ENCODE peak calls at places on chromosomes 6 and 20, in seven cellular contexts. One of them, this sample, is unnamed.

GRCh38 chr6:32933661-32934085 is 7.2 kb downstream of the HLA-DMB start:
- DNase-seq in AG09309: peak; percentile 25
- DNase-seq in epithelial cell of esophagus: peak; percentile 77
- DNase-seq in astrocyte of the cerebellum: peak; percentile 61
- DNase-seq in lower lobe of right lung: peak; percentile 80
- DNase-seq in nephron progenitor cell: peak; percentile 79
- DNase-seq in ovary: peak; percentile 66
- DNase-seq in this sample: peak; percentile 37

GRCh38 chr20:10671221-10671849 is 2.5 kb downstream of the JAG1 start:
- DNase-seq in nephron progenitor cell: peak; percentile 62
- DNase-seq in epithelial cell of esophagus: peak; percentile 92
- DNase-seq in lower lobe of right lung: peak; percentile 86
- DNase-seq in AG09309: peak; percentile 90
- DNase-seq in ovary: peak; percentile 78
- DNase-seq in astrocyte of the cerebellum: no peak
- DNase-seq in this sample: peak; percentile 84

GRCh38 chr20:54405540-54405939 is 69.9 kb upstream of the DOK5 start:
- DNase-seq in AG09309: no peak
- DNase-seq in lower lobe of right lung: no peak
- DNase-seq in epithelial cell of esophagus: no peak
- DNase-seq in ovary: no peak
- DNase-seq in astrocyte of the cerebellum: no peak
- DNase-seq in nephron progenitor cell: no peak
- DNase-seq in this sample: no peak

GRCh38 chr6:139530551-139530950 is 156.1 kb upstream of the CITED2 start:
- DNase-seq in nephron progenitor cell: no peak
- DNase-seq in ovary: no peak
- DNase-seq in lower lobe of right lung: no peak
- DNase-seq in astrocyte of the cerebellum: no peak
- DNase-seq in epithelial cell of esophagus: no peak
- DNase-seq in AG09309: no peak
- DNase-seq in this sample: no peak

GRCh38 chr6:36380166-36380565 is 7.3 kb downstream of the ETV7 start:
- DNase-seq in ovary: no peak
- DNase-seq in astrocyte of the cerebellum: no peak
- DNase-seq in epithelial cell of esophagus: no peak
- DNase-seq in lower lobe of right lung: no peak
- DNase-seq in nephron progenitor cell: no peak
- DNase-seq in AG09309: no peak
- DNase-seq in this sample: no peak

GRCh38 chr6:148272084-148272483 is 70.6 kb upstream of the SASH1 start:
- DNase-seq in lower lobe of right lung: no peak
- DNase-seq in ovary: no peak
- DNase-seq in astrocyte of the cerebellum: peak; percentile 32
- DNase-seq in AG09309: peak; percentile 94
- DNase-seq in epithelial cell of esophagus: peak; percentile 58
- DNase-seq in nephron progenitor cell: no peak
- DNase-seq in this sample: peak; percentile 89

GRCh38 chr20:1838479-1839279 is 56.5 kb upstream of the SIRPA start:
- DNase-seq in lower lobe of right lung: no peak
- DNase-seq in ovary: no peak
- DNase-seq in astrocyte of the cerebellum: no peak
- DNase-seq in epithelial cell of esophagus: no peak
- DNase-seq in AG09309: no peak
- DNase-seq in nephron progenitor cell: peak; percentile 82
- DNase-seq in this sample: no peak

GRCh38 chr6:50845499-50846108 is 26.9 kb downstream of the TFAP2B start:
- DNase-seq in lower lobe of right lung: no peak
- DNase-seq in AG09309: no peak
- DNase-seq in astrocyte of the cerebellum: no peak
- DNase-seq in epithelial cell of esophagus: no peak
- DNase-seq in ovary: no peak
- DNase-seq in nephron progenitor cell: no peak
- DNase-seq in this sample: no peak

GRCh38 chr6:20497200-20497820 is 36.9 kb upstream of the CDKAL1 start:
- DNase-seq in nephron progenitor cell: no peak
- DNase-seq in astrocyte of the cerebellum: peak; percentile 72
- DNase-seq in lower lobe of right lung: no peak
- DNase-seq in epithelial cell of esophagus: no peak
- DNase-seq in AG09309: peak; percentile 80
- DNase-seq in ovary: no peak
- DNase-seq in this sample: peak; percentile 67

GRCh38 chr20:21105429-21106170 is 558 bp downstream of the LINC00237 start:
- DNase-seq in AG09309: no peak
- DNase-seq in nephron progenitor cell: peak; percentile 38
- DNase-seq in lower lobe of right lung: no peak
- DNase-seq in epithelial cell of esophagus: peak; percentile 13
- DNase-seq in ovary: no peak
- DNase-seq in astrocyte of the cerebellum: no peak
- DNase-seq in this sample: no peak

GRCh38 chr6:45688180-45688579 is 310.4 kb upstream of the SUPT3H start:
- DNase-seq in ovary: no peak
- DNase-seq in AG09309: no peak
- DNase-seq in nephron progenitor cell: no peak
- DNase-seq in lower lobe of right lung: no peak
- DNase-seq in epithelial cell of esophagus: no peak
- DNase-seq in astrocyte of the cerebellum: no peak
- DNase-seq in this sample: no peak

GRCh38 chr6:26327450-26328264 is 37.3 kb upstream of the BTN3A2 start:
- DNase-seq in ovary: no peak
- DNase-seq in epithelial cell of esophagus: peak; percentile 75
- DNase-seq in astrocyte of the cerebellum: no peak
- DNase-seq in AG09309: no peak
- DNase-seq in nephron progenitor cell: peak; percentile 71
- DNase-seq in lower lobe of right lung: no peak
- DNase-seq in this sample: no peak

GRCh38 chr6:16762547-16763477 is 1.6 kb upstream of the ATXN1 start:
- DNase-seq in AG09309: peak; percentile 84
- DNase-seq in nephron progenitor cell: peak; percentile 14
- DNase-seq in astrocyte of the cerebellum: no peak
- DNase-seq in lower lobe of right lung: peak; percentile 84
- DNase-seq in epithelial cell of esophagus: peak; percentile 93
- DNase-seq in ovary: peak; percentile 38
- DNase-seq in this sample: no peak

GRCh38 chr20:57243480-57244220 is 22.8 kb downstream of the BMP7 start:
- DNase-seq in nephron progenitor cell: no peak
- DNase-seq in AG09309: no peak
- DNase-seq in astrocyte of the cerebellum: no peak
- DNase-seq in epithelial cell of esophagus: peak; percentile 45
- DNase-seq in ovary: no peak
- DNase-seq in lower lobe of right lung: no peak
- DNase-seq in this sample: no peak

GRCh38 chr20:47067776-47068175 is 173.1 kb downstream of the EYA2 start:
- DNase-seq in epithelial cell of esophagus: no peak
- DNase-seq in ovary: no peak
- DNase-seq in AG09309: no peak
- DNase-seq in lower lobe of right lung: no peak
- DNase-seq in nephron progenitor cell: no peak
- DNase-seq in astrocyte of the cerebellum: no peak
- DNase-seq in this sample: no peak

GRCh38 chr20:25220021-25220730 is 24.7 kb downstream of the ENTPD6 start:
- DNase-seq in nephron progenitor cell: no peak
- DNase-seq in lower lobe of right lung: no peak
- DNase-seq in epithelial cell of esophagus: no peak
- DNase-seq in astrocyte of the cerebellum: no peak
- DNase-seq in ovary: no peak
- DNase-seq in AG09309: no peak
- DNase-seq in this sample: no peak

GRCh38 chr6:72620866-72621242 is 1.0 kb upstream of the KCNQ5 start:
- DNase-seq in AG09309: no peak
- DNase-seq in astrocyte of the cerebellum: no peak
- DNase-seq in nephron progenitor cell: no peak
- DNase-seq in lower lobe of right lung: no peak
- DNase-seq in ovary: no peak
- DNase-seq in epithelial cell of esophagus: no peak
- DNase-seq in this sample: no peak

DNA sequence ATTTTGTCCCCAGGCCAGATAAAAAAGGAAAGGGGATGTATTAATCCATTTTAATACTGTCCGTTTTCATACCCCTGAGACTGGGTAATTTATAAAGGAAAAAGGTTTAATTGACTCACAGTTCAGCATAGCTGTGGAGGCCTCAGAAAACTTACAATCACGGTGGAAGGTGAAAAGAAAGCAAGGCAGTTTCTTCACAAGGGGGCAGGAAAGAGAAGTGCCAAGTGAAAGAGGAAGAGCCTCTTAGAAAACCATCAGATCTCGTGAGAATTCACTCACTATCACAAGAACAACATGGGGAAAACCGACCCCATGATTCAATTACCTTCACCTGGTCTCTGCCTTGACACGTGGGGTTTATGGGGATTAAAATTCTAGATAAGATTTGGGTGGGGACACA is 152.5 kb downstream of the IBTK start:
- DNase-seq in nephron progenitor cell: no peak
- DNase-seq in epithelial cell of esophagus: no peak
- DNase-seq in AG09309: no peak
- DNase-seq in lower lobe of right lung: no peak
- DNase-seq in ovary: no peak
- DNase-seq in astrocyte of the cerebellum: no peak
- DNase-seq in this sample: no peak
- TF ChIP-seq CTCF in nephron progenitor cell: no peak
- TF ChIP-seq CTCF in epithelial cell of esophagus: no peak
- TF ChIP-seq CTCF in AG09309: no peak
- TF ChIP-seq CTCF in lower lobe of right lung: no peak
- TF ChIP-seq CTCF in ovary: no peak
- TF ChIP-seq CTCF in astrocyte of the cerebellum: no peak
- TF ChIP-seq CTCF in this sample: no peak

GRCh38 chr6:18122128-18123093 is at the start of gene NHLRC1:
- DNase-seq in nephron progenitor cell: peak; percentile 87
- DNase-seq in lower lobe of right lung: peak; percentile 94
- DNase-seq in ovary: peak; percentile 81
- DNase-seq in epithelial cell of esophagus: peak; percentile 90
- DNase-seq in astrocyte of the cerebellum: peak; percentile 57
- DNase-seq in AG09309: peak; percentile 42
- DNase-seq in this sample: peak; percentile 57

GRCh38 chr6:18119236-18119635 is 3.2 kb downstream of the NHLRC1 start:
- DNase-seq in ovary: no peak
- DNase-seq in astrocyte of the cerebellum: no peak
- DNase-seq in lower lobe of right lung: no peak
- DNase-seq in AG09309: no peak
- DNase-seq in nephron progenitor cell: no peak
- DNase-seq in epithelial cell of esophagus: peak; percentile 8
- DNase-seq in this sample: no peak

GRCh38 chr6:18118330-18118729 is 4.1 kb downstream of the NHLRC1 start:
- DNase-seq in AG09309: no peak
- DNase-seq in epithelial cell of esophagus: no peak
- DNase-seq in ovary: no peak
- DNase-seq in lower lobe of right lung: no peak
- DNase-seq in astrocyte of the cerebellum: no peak
- DNase-seq in nephron progenitor cell: no peak
- DNase-seq in this sample: no peak

GRCh38 chr6:18126116-18126515 is 3.6 kb upstream of the NHLRC1 start:
- DNase-seq in AG09309: no peak
- DNase-seq in nephron progenitor cell: no peak
- DNase-seq in lower lobe of right lung: no peak
- DNase-seq in ovary: no peak
- DNase-seq in astrocyte of the cerebellum: no peak
- DNase-seq in epithelial cell of esophagus: no peak
- DNase-seq in this sample: no peak

GRCh38 chr6:18121580-18122127 is 823 bp downstream of the NHLRC1 start:
- DNase-seq in ovary: no peak
- DNase-seq in astrocyte of the cerebellum: no peak
- DNase-seq in AG09309: no peak
- DNase-seq in lower lobe of right lung: peak; percentile 45
- DNase-seq in epithelial cell of esophagus: no peak
- DNase-seq in nephron progenitor cell: peak; percentile 12
- DNase-seq in this sample: no peak
- TF ChIP-seq CTCF in ovary: no peak
- TF ChIP-seq CTCF in astrocyte of the cerebellum: no peak
- TF ChIP-seq CTCF in AG09309: no peak
- TF ChIP-seq CTCF in lower lobe of right lung: no peak
- TF ChIP-seq CTCF in epithelial cell of esophagus: no peak
- TF ChIP-seq CTCF in nephron progenitor cell: no peak
- TF ChIP-seq CTCF in this sample: no peak

DNA sequence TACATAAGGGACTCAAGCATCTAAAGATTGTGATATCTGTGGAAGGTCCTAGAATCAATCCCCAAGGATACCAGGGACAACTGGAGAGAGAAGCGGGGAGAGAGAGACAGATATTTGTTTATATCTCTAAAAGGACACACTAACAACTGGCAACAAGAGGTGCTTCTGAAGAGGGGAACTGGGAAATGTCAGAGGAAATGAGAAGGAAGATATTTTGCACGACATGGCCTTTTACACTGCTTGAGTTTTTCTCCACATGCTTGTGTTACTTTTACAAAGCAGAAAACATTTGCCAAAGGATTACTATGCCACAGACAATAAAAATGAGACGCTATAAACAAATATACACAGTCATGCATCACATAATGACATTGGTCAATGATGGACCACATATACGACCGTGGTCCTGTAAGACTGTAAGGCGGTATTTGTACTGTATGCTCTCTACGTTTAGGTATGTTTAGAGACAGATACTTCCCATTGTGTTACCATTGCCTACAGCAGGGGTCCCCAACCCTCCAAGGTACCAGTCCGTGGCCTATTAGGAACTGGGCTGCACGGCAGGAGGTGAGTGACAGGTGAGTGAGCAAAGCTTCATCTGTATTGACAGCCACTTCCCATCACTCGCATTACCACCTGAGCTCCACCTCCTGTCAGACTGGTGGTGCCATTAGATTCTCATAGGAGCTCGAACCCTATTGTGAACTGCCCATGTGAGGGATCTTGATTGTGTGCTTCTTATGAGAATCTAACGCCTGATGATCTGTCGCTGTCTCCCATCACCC is 64.6 kb upstream of the PTPN1 start:
- DNase-seq in ovary: no peak
- DNase-seq in astrocyte of the cerebellum: no peak
- DNase-seq in epithelial cell of esophagus: no peak
- DNase-seq in nephron progenitor cell: no peak
- DNase-seq in AG09309: no peak
- DNase-seq in lower lobe of right lung: no peak
- DNase-seq in this sample: no peak
- TF ChIP-seq CTCF in ovary: no peak
- TF ChIP-seq CTCF in astrocyte of the cerebellum: no peak
- TF ChIP-seq CTCF in epithelial cell of esophagus: no peak
- TF ChIP-seq CTCF in nephron progenitor cell: no peak
- TF ChIP-seq CTCF in AG09309: no peak
- TF ChIP-seq CTCF in lower lobe of right lung: no peak
- TF ChIP-seq CTCF in this sample: no peak

DNA sequence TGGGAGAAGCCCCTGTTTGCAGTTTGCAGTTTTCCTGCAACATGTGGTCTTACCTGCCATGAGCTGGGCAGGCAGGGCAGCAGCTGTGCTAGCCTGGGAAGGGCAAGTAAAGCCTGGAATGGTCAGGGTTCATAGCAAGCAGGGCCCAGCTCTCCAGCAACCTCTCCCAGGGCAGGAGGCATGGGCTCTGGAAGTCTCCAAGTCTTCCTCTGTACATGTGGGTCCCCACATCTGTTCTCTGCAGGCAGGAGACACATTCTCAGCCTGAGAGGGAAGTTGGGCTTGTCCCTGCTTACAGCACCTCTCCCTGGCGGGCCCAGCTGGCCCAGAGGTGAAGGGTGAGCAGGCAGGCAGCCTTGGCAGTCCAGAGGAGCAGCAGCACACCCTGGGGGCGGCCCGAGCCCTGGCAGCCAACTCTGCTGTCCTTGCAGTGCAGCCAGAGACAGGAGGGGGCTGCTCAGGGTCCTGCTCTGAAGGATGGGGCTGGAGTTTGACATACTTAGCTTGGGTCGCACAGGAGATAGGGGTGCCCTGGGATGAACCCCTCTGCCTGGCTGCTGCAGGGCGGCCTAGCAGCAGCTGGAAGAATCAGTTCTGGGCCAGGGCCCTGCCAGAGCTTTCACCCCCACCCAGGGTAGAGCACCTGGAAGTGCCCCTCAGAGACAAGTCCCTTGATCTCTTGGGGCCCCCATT is 176.0 kb downstream of the MRPL14 start:
- DNase-seq in AG09309: no peak
- DNase-seq in nephron progenitor cell: peak; percentile 77
- DNase-seq in lower lobe of right lung: peak; percentile 67
- DNase-seq in astrocyte of the cerebellum: no peak
- DNase-seq in ovary: no peak
- DNase-seq in epithelial cell of esophagus: no peak
- DNase-seq in this sample: no peak
- TF ChIP-seq CTCF in AG09309: peak; percentile 60
- TF ChIP-seq CTCF in nephron progenitor cell: peak; percentile 62
- TF ChIP-seq CTCF in lower lobe of right lung: peak; percentile 49
- TF ChIP-seq CTCF in astrocyte of the cerebellum: peak; percentile 30
- TF ChIP-seq CTCF in ovary: no peak
- TF ChIP-seq CTCF in epithelial cell of esophagus: peak; percentile 7
- TF ChIP-seq CTCF in this sample: peak; percentile 48